ENCODE peak calls at places on chromosome 22, in five cellular contexts. One of them, this sample, is unnamed.

GRCh38 chr22:50699001-50699753 is 26.6 kb downstream of the SHANK3 start:
- DNase-seq in fibroblast of lung: no peak
- DNase-seq in transverse colon: no peak
- DNase-seq in GM06990: no peak
- DNase-seq in ovary: peak
- DNase-seq in this sample: no peak

GRCh38 chr22:49530671-49531532 is 296.8 kb downstream of the BRD1 start:
- DNase-seq in fibroblast of lung: no peak
- DNase-seq in GM06990: no peak
- DNase-seq in transverse colon: no peak
- DNase-seq in ovary: no peak
- DNase-seq in this sample: no peak

GRCh38 chr22:46242023-46242422 is 8.1 kb downstream of the CDPF1 start:
- DNase-seq in transverse colon: no peak
- DNase-seq in fibroblast of lung: no peak
- DNase-seq in GM06990: no peak
- DNase-seq in ovary: no peak
- DNase-seq in this sample: no peak

GRCh38 chr22:21641795-21642583 is at the start of gene SDF2L1:
- DNase-seq in fibroblast of lung: peak
- DNase-seq in transverse colon: peak
- DNase-seq in ovary: peak
- DNase-seq in GM06990: peak
- DNase-seq in this sample: peak

GRCh38 chr22:20628081-20628939 is 120.9 kb downstream of the MED15 start:
- DNase-seq in transverse colon: no peak
- DNase-seq in ovary: no peak
- DNase-seq in fibroblast of lung: no peak
- DNase-seq in GM06990: no peak
- DNase-seq in this sample: no peak

GRCh38 chr22:49255741-49256318 is 571.8 kb downstream of the BRD1 start:
- DNase-seq in GM06990: no peak
- DNase-seq in transverse colon: no peak
- DNase-seq in fibroblast of lung: no peak
- DNase-seq in ovary: no peak
- DNase-seq in this sample: no peak

GRCh38 chr22:24433868-24434471 is 6.6 kb downstream of the ADORA2A start:
- DNase-seq in GM06990: no peak
- DNase-seq in transverse colon: peak
- DNase-seq in ovary: no peak
- DNase-seq in fibroblast of lung: no peak
- DNase-seq in this sample: peak

GRCh38 chr22:38729946-38730345 is 24.2 kb downstream of the GTPBP1 start:
- DNase-seq in fibroblast of lung: no peak
- DNase-seq in transverse colon: no peak
- DNase-seq in GM06990: no peak
- DNase-seq in ovary: no peak
- DNase-seq in this sample: no peak

GRCh38 chr22:33472462-33473344 is 414.5 kb upstream of the SYN3 start:
- DNase-seq in ovary: no peak
- DNase-seq in GM06990: peak
- DNase-seq in transverse colon: no peak
- DNase-seq in fibroblast of lung: no peak
- DNase-seq in this sample: no peak

GRCh38 chr22:38842512-38843200 is 1.2 kb downstream of the NPTXR start:
- DNase-seq in fibroblast of lung: no peak
- DNase-seq in transverse colon: no peak
- DNase-seq in ovary: no peak
- DNase-seq in GM06990: no peak
- DNase-seq in this sample: no peak

GRCh38 chr22:39611360-39611759 is 40.8 kb downstream of the CACNA1I start:
- DNase-seq in ovary: no peak
- DNase-seq in fibroblast of lung: no peak
- DNase-seq in transverse colon: no peak
- DNase-seq in GM06990: no peak
- DNase-seq in this sample: no peak

GRCh38 chr22:20438678-20439492 is 1.3 kb upstream of the SCARF2 start:
- DNase-seq in GM06990: no peak
- DNase-seq in ovary: peak
- DNase-seq in fibroblast of lung: no peak
- DNase-seq in transverse colon: no peak
- DNase-seq in this sample: peak

GRCh38 chr22:39556970-39557811 is 13.4 kb upstream of the CACNA1I start:
- DNase-seq in transverse colon: no peak
- DNase-seq in GM06990: no peak
- DNase-seq in ovary: peak
- DNase-seq in fibroblast of lung: peak
- DNase-seq in this sample: no peak

GRCh38 chr22:49152930-49153770 is 674.5 kb downstream of the BRD1 start:
- DNase-seq in fibroblast of lung: no peak
- DNase-seq in ovary: no peak
- DNase-seq in GM06990: no peak
- DNase-seq in transverse colon: no peak
- DNase-seq in this sample: no peak

GRCh38 chr22:20563464-20563906 is 56.1 kb downstream of the MED15 start:
- DNase-seq in ovary: no peak
- DNase-seq in transverse colon: no peak
- DNase-seq in fibroblast of lung: no peak
- DNase-seq in GM06990: no peak
- DNase-seq in this sample: no peak

GRCh38 chr22:49887716-49888115 is 30.5 kb downstream of the ALG12 start:
- DNase-seq in ovary: no peak
- DNase-seq in GM06990: no peak
- DNase-seq in transverse colon: no peak
- DNase-seq in fibroblast of lung: no peak
- DNase-seq in this sample: no peak

GRCh38 chr22:33116846-33117547 is 58.8 kb upstream of the SYN3 start:
- DNase-seq in transverse colon: no peak
- DNase-seq in fibroblast of lung: no peak
- DNase-seq in ovary: no peak
- DNase-seq in GM06990: no peak
- DNase-seq in this sample: peak

GRCh38 chr22:38967451-38968450 is 10.3 kb downstream of the APOBEC3A start:
- DNase-seq in ovary: no peak
- DNase-seq in fibroblast of lung: no peak
- DNase-seq in transverse colon: peak
- DNase-seq in GM06990: no peak
- DNase-seq in this sample: no peak

GRCh38 chr22:46830001-46830715 is 67.7 kb downstream of the TBC1D22A start:
- DNase-seq in ovary: no peak
- DNase-seq in GM06990: no peak
- DNase-seq in transverse colon: peak
- DNase-seq in fibroblast of lung: peak
- DNase-seq in this sample: peak

GRCh38 chr22:37054078-37054440 is 2.5 kb downstream of the KCTD17 start:
- DNase-seq in fibroblast of lung: no peak
- DNase-seq in ovary: no peak
- DNase-seq in transverse colon: no peak
- DNase-seq in GM06990: no peak
- DNase-seq in this sample: no peak

GRCh38 chr22:17999851-18000250 is 24.5 kb downstream of the MICAL3 start:
- DNase-seq in fibroblast of lung: no peak
- DNase-seq in transverse colon: no peak
- DNase-seq in ovary: no peak
- DNase-seq in GM06990: no peak
- DNase-seq in this sample: no peak

GRCh38 chr22:32042924-32043323 is at the start of gene SLC5A1:
- DNase-seq in transverse colon: peak
- DNase-seq in GM06990: no peak
- DNase-seq in ovary: no peak
- DNase-seq in fibroblast of lung: no peak
- DNase-seq in this sample: no peak

GRCh38 chr22:20810645-20811044 is 36.7 kb downstream of the SERPIND1 start:
- DNase-seq in fibroblast of lung: no peak
- DNase-seq in GM06990: no peak
- DNase-seq in ovary: no peak
- DNase-seq in transverse colon: no peak
- DNase-seq in this sample: no peak

GRCh38 chr22:36776722-36777121 is 803 bp upstream of the IFT27 start:
- DNase-seq in ovary: peak
- DNase-seq in transverse colon: no peak
- DNase-seq in fibroblast of lung: no peak
- DNase-seq in GM06990: no peak
- DNase-seq in this sample: no peak

GRCh38 chr22:39297490-39298193 is 21.8 kb downstream of the RPL3 start:
- DNase-seq in fibroblast of lung: no peak
- DNase-seq in GM06990: no peak
- DNase-seq in ovary: no peak
- DNase-seq in transverse colon: peak
- DNase-seq in this sample: no peak

GRCh38 chr22:32158712-32159533 is at the start of gene C22orf42:
- DNase-seq in GM06990: no peak
- DNase-seq in transverse colon: no peak
- DNase-seq in ovary: no peak
- DNase-seq in fibroblast of lung: no peak
- DNase-seq in this sample: no peak

GRCh38 chr22:39546889-39547586 is 14.5 kb upstream of the RPS19BP1 start:
- DNase-seq in transverse colon: no peak
- DNase-seq in ovary: no peak
- DNase-seq in fibroblast of lung: peak
- DNase-seq in GM06990: no peak
- DNase-seq in this sample: no peak

GRCh38 chr22:39646614-39647210 is 76.2 kb downstream of the CACNA1I start:
- DNase-seq in ovary: no peak
- DNase-seq in transverse colon: no peak
- DNase-seq in fibroblast of lung: no peak
- DNase-seq in GM06990: no peak
- DNase-seq in this sample: no peak

GRCh38 chr22:37775785-37776638 is 31.7 kb upstream of the GCAT start:
- DNase-seq in ovary: no peak
- DNase-seq in transverse colon: no peak
- DNase-seq in fibroblast of lung: peak
- DNase-seq in GM06990: no peak
- DNase-seq in this sample: no peak

GRCh38 chr22:42990131-42990838 is 24.7 kb downstream of the PACSIN2 start:
- DNase-seq in ovary: no peak
- DNase-seq in transverse colon: peak
- DNase-seq in GM06990: no peak
- DNase-seq in fibroblast of lung: peak
- DNase-seq in this sample: peak
- TF ChIP-seq CTCF in ovary: no peak
- TF ChIP-seq CTCF in transverse colon: no peak
- TF ChIP-seq CTCF in GM06990: peak
- TF ChIP-seq CTCF in fibroblast of lung: peak
- TF ChIP-seq CTCF in this sample: peak

GRCh38 chr22:25694167-25694907 is 47.7 kb upstream of the MYO18B start:
- DNase-seq in ovary: no peak
- DNase-seq in GM06990: no peak
- DNase-seq in transverse colon: no peak
- DNase-seq in fibroblast of lung: no peak
- DNase-seq in this sample: no peak

GRCh38 chr22:25692965-25693565 is 48.9 kb upstream of the MYO18B start:
- DNase-seq in transverse colon: no peak
- DNase-seq in fibroblast of lung: no peak
- DNase-seq in ovary: no peak
- DNase-seq in GM06990: no peak
- DNase-seq in this sample: no peak

GRCh38 chr22:25690798-25691197 is 51.2 kb upstream of the MYO18B start:
- DNase-seq in ovary: no peak
- DNase-seq in GM06990: no peak
- DNase-seq in fibroblast of lung: no peak
- DNase-seq in transverse colon: no peak
- DNase-seq in this sample: no peak

GRCh38 chr22:25689631-25690030 is 52.4 kb upstream of the MYO18B start:
- DNase-seq in GM06990: no peak
- DNase-seq in ovary: no peak
- DNase-seq in transverse colon: no peak
- DNase-seq in fibroblast of lung: no peak
- DNase-seq in this sample: no peak

DNA sequence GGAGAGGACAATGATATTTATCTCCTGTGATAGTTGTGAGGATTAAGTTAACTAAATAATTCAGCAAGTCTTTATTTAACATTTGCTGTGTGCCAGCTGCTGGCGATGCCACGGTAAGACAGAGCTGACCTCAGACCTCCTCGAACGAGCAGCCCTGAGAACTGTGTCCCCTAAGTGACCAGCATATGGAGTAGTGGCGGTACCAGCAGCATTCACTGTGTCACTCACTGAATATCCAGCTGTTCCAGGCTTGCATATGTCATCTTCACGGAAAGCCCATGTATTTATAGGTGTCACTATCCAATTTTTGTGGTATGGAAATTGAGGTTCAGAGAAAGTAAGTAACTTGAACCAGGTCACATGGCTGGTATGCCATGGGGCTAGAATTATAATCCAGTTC is 49.6 kb upstream of the MYO18B start:
- DNase-seq in GM06990: no peak
- DNase-seq in fibroblast of lung: no peak
- DNase-seq in transverse colon: no peak
- DNase-seq in ovary: no peak
- DNase-seq in this sample: no peak
- H3K4me3 ChIP-seq in GM06990: no peak
- H3K4me3 ChIP-seq in fibroblast of lung: no peak
- H3K4me3 ChIP-seq in transverse colon: no peak
- H3K4me3 ChIP-seq in ovary: no peak
- H3K4me3 ChIP-seq in this sample: no peak

DNA sequence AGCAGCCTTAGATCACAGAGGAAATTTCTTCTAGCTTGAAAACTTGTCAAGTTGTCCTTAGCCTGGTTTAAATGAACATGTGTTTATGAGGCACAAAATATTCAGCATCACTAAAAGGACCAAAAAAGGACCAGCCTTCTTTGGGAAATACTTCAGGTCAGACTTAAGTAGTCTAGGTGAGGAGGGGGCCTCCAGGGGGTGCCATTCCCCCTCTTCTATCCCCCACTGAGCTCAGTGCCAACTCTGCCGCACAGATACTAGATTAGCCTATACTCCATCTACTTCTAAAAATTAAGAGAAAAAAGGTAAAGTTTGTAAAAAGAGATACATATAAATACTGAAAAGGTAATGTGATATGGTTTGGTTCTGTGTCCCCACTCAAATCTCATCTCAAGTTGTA is 20.6 kb downstream of the CLTCL1 start:
- DNase-seq in fibroblast of lung: no peak
- DNase-seq in transverse colon: no peak
- DNase-seq in ovary: no peak
- DNase-seq in GM06990: no peak
- DNase-seq in this sample: no peak
- TF ChIP-seq CTCF in fibroblast of lung: no peak
- TF ChIP-seq CTCF in transverse colon: no peak
- TF ChIP-seq CTCF in ovary: no peak
- TF ChIP-seq CTCF in GM06990: no peak
- TF ChIP-seq CTCF in this sample: no peak

DNA sequence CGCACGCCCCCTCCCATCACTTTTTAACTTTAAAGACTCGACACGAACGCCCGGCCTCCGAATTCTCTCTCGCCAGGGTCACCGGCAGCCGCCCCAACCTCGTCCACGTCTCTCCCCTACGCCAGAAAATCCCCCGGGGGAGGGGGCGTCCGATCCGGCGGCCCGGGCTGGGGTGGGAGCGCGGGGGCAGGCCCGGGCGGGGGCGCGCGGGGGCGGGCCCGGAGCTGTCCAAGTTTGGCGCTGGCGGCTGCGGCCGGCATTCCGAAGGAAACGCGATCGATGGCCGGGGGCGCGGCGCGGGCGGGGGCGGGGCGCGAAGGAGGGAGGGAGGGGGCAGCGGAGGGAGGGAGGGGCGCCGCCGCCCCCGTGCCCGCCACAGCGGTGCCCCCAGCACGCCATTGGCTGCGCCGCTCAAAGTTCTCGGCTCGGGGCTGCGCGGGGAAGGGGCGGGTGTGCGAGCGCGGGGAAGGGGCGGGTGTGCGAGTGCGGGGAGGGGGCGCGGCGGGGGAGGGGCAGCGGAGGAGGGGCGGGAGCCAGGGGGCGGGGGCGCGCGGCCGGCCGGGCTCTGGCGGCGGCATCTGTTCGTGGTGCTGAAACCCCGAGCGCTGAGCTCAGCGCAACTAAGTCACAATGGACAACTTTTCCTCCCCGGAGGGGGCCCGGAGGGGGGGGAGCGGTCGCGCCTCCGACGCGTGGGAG is 2.4 kb downstream of the PHF21B start:
- DNase-seq in ovary: peak
- DNase-seq in fibroblast of lung: peak
- DNase-seq in transverse colon: no peak
- DNase-seq in GM06990: no peak
- DNase-seq in this sample: no peak
- H3K4me3 ChIP-seq in ovary: peak
- H3K4me3 ChIP-seq in fibroblast of lung: peak
- H3K4me3 ChIP-seq in transverse colon: peak
- H3K4me3 ChIP-seq in GM06990: no peak
- H3K4me3 ChIP-seq in this sample: no peak

This sample was measured in fibroblast of pulmonary artery.